ENCODE peak calls at places on chromosomes 7 and 10, in four cellular contexts. D is omental fat pad, J is upper lobe of right lung, P is kidney. E is an unnamed sample.
A peak's percentile ranks its signal among the peaks of the same experiment; 100 is the strongest.

GRCh38 chr10:114917927-114918672 is 19.9 kb upstream of the TRUB1 start:
- DNase-seq in D (no peak), J (no peak), P (no peak), E (no peak)

GRCh38 chr7:130560972-130561371 is 69.1 kb downstream of the MEST start:
- DNase-seq in D (no peak), J (no peak), P (no peak), E (no peak)

GRCh38 chr7:73685311-73685710 is 1.9 kb downstream of the BUD23 start:
- DNase-seq in D (no peak), J (no peak), P (peak; percentile 53), E (no peak)

GRCh38 chr7:103706805-103707204 is 260.8 kb upstream of the SLC26A5 start:
- DNase-seq in D (no peak), J (no peak), P (no peak), E (no peak)

GRCh38 chr7:35802649-35803048 is 1.8 kb downstream of the SEPTIN7 start:
- DNase-seq in D (no peak), J (no peak), P (no peak), E (no peak)

GRCh38 chr7:36084485-36085091 is 68.5 kb upstream of the EEPD1 start:
- DNase-seq in D (no peak), J (no peak), P (peak; percentile 91), E (no peak)

GRCh38 chr7:18573410-18574234 is 78.1 kb downstream of the HDAC9 start:
- DNase-seq in D (no peak), J (no peak), P (peak; percentile 66), E (peak; percentile 32)

GRCh38 chr7:22377690-22378089 is 20.7 kb upstream of the RAPGEF5 start:
- DNase-seq in D (no peak), J (no peak), P (no peak), E (no peak)

GRCh38 chr7:86966920-86967319 is 92.5 kb downstream of the ELAPOR2 start:
- DNase-seq in D (no peak), J (no peak), P (no peak), E (no peak)

GRCh38 chr10:22475857-22476600 is 130.7 kb downstream of the SPAG6 start:
- DNase-seq in D (no peak), J (no peak), P (no peak), E (peak; percentile 36)

GRCh38 chr7:47291461-47292051 is 290.4 kb downstream of the TNS3 start:
- DNase-seq in D (no peak), J (no peak), P (peak; percentile 64), E (no peak)

GRCh38 chr7:151847681-151848081 is 29.2 kb downstream of the PRKAG2 start:
- DNase-seq in D (no peak), J (peak; percentile 54), P (peak; percentile 53), E (no peak)

GRCh38 chr7:22696672-22697071 is 30.3 kb upstream of the IL6 start:
- DNase-seq in D (no peak), J (no peak), P (no peak), E (no peak)

GRCh38 chr10:125249948-125250347 is 89.6 kb upstream of the CTBP2 start:
- DNase-seq in D (no peak), J (no peak), P (no peak), E (no peak)

GRCh38 chr7:157384301-157384700 is 47.5 kb downstream of the DNAJB6 start:
- DNase-seq in D (no peak), J (no peak), P (no peak), E (no peak)

GRCh38 chr7:94069154-94069739 is 65.1 kb upstream of the BET1 start:
- DNase-seq in D (no peak), J (no peak), P (no peak), E (no peak)

GRCh38 chr7:129950191-129950940 is 2.4 kb downstream of the UBE2H start:
- DNase-seq in D (no peak), J (no peak), P (peak; percentile 11), E (no peak)

GRCh38 chr7:20776942-20777341 is 9.7 kb downstream of the SP8 start:
- DNase-seq in D (no peak), J (no peak), P (no peak), E (no peak)

GRCh38 chr10:95341716-95342130 is 50.9 kb upstream of the PDLIM1 start:
- DNase-seq in D (no peak), J (no peak), P (no peak), E (no peak)

GRCh38 chr7:155597753-155598140 is 46.7 kb upstream of the RBM33 start:
- DNase-seq in D (no peak), J (no peak), P (no peak), E (no peak)

GRCh38 chr10:80996615-80997193 is 459.0 kb downstream of the SH2D4B start:
- DNase-seq in D (no peak), J (no peak), P (peak; percentile 19), E (no peak)

GRCh38 chr7:129055861-129056464 is 1.1 kb upstream of the TNPO3 start:
- DNase-seq in D (no peak), J (no peak), P (no peak), E (no peak)

GRCh38 chr7:26897928-26898327 is 33.5 kb upstream of the SKAP2 start:
- DNase-seq in D (no peak), J (no peak), P (no peak), E (no peak)

GRCh38 chr10:48817141-48817540 is 122.5 kb downstream of the LRRC18 start:
- DNase-seq in D (no peak), J (no peak), P (no peak), E (no peak)

GRCh38 chr10:63630085-63630927 is 109.1 kb downstream of the REEP3 start:
- DNase-seq in D (peak; percentile 66), J (peak; percentile 95), P (peak; percentile 97), E (peak; percentile 77)

GRCh38 chr7:158602905-158603772 is 15.5 kb upstream of the PTPRN2 start:
- DNase-seq in D (no peak), J (no peak), P (no peak), E (no peak)

GRCh38 chr7:29859491-29860180 is 53.3 kb downstream of the WIPF3 start:
- DNase-seq in D (no peak), J (no peak), P (no peak), E (no peak)

GRCh38 chr7:73909051-73909941 is 48.3 kb downstream of the TMEM270 start:
- DNase-seq in D (no peak), J (peak; percentile 55), P (peak; percentile 58), E (no peak)

GRCh38 chr7:115352375-115352774 is 430.5 kb downstream of the MDFIC start:
- DNase-seq in D (no peak), J (no peak), P (no peak), E (no peak)

GRCh38 chr7:40755438-40755837 is 620.6 kb downstream of the SUGCT start:
- DNase-seq in D (no peak), J (no peak), P (no peak), E (no peak)

GRCh38 chr10:111347386-111348005 is 270.7 kb downstream of the ADRA2A start:
- DNase-seq in D (no peak), J (no peak), P (no peak), E (no peak)

GRCh38 chr7:155163696-155164095 is 93.6 kb downstream of the HTR5A start:
- DNase-seq in D (no peak), J (no peak), P (no peak), E (no peak)

GRCh38 chr7:42831953-42832522 is 79.8 kb downstream of the C7orf25 start:
- DNase-seq in D (no peak), J (no peak), P (no peak), E (no peak)
- TF ChIP-seq CTCF in D (no peak), J (no peak), P (no peak), E (no peak)

GRCh38 chr7:75738975-75739795 is 444 bp upstream of the HIP1 start:
- DNase-seq in D (peak; percentile 98), J (peak; percentile 100), P (peak; percentile 100), E (peak; percentile 97)
- TF ChIP-seq CTCF in D (no peak), J (no peak), P (peak; percentile 11), E (no peak)

GRCh38 chr7:135170223-135170997 is at the start of gene CYREN:
- DNase-seq in D (peak; percentile 79), J (peak; percentile 99), P (peak; percentile 99), E (peak; percentile 85)
- TF ChIP-seq CTCF in D (no peak), J (peak; percentile 60), P (peak; percentile 75), E (no peak)

GRCh38 chr10:123301077-123301875 is 147.1 kb downstream of the BUB3 start:
- DNase-seq in D (no peak), J (no peak), P (peak; percentile 91), E (no peak)
- TF ChIP-seq CTCF in D (no peak), J (no peak), P (no peak), E (no peak)

E was measured in activated B cell treated with CpG ODN at 0.5 μM for 24 hours.